ENCODE peak calls at places on chromosomes 1 and 21, in six cellular contexts. One of them, this sample, is unnamed.

GRCh38 chr1:94633051-94633450 is 91.5 kb upstream of the F3 start:
- DNase-seq in lung: no peak
- DNase-seq in tibial artery: no peak
- DNase-seq in stomach: no peak
- DNase-seq in H1: no peak
- DNase-seq in tibial nerve: no peak
- DNase-seq in this sample: no peak

GRCh38 chr1:21072721-21073120 is 104.0 kb downstream of the EIF4G3 start:
- DNase-seq in lung: no peak
- DNase-seq in stomach: no peak
- DNase-seq in H1: no peak
- DNase-seq in tibial nerve: no peak
- DNase-seq in tibial artery: no peak
- DNase-seq in this sample: no peak

GRCh38 chr1:198101716-198102453 is 54.9 kb upstream of the NEK7 start:
- DNase-seq in H1: no peak
- DNase-seq in tibial artery: no peak
- DNase-seq in lung: no peak
- DNase-seq in tibial nerve: no peak
- DNase-seq in stomach: no peak
- DNase-seq in this sample: no peak

GRCh38 chr1:158407092-158407491 is 7.8 kb upstream of the OR10T2 start:
- DNase-seq in lung: no peak
- DNase-seq in tibial nerve: no peak
- DNase-seq in H1: no peak
- DNase-seq in tibial artery: no peak
- DNase-seq in stomach: no peak
- DNase-seq in this sample: no peak

GRCh38 chr1:168520832-168521231 is 23.0 kb downstream of the XCL2 start:
- DNase-seq in tibial artery: no peak
- DNase-seq in lung: no peak
- DNase-seq in tibial nerve: no peak
- DNase-seq in stomach: no peak
- DNase-seq in H1: no peak
- DNase-seq in this sample: no peak

GRCh38 chr21:34840693-34841092 is 171.9 kb downstream of the CLIC6 start:
- DNase-seq in stomach: no peak
- DNase-seq in H1: no peak
- DNase-seq in tibial artery: no peak
- DNase-seq in tibial nerve: no peak
- DNase-seq in lung: no peak
- DNase-seq in this sample: no peak

GRCh38 chr1:3231826-3232225 is 162.8 kb downstream of the PRDM16 start:
- DNase-seq in H1: no peak
- DNase-seq in stomach: no peak
- DNase-seq in tibial artery: no peak
- DNase-seq in lung: no peak
- DNase-seq in tibial nerve: no peak
- DNase-seq in this sample: no peak

GRCh38 chr21:37800496-37801061 is 115.7 kb downstream of the KCNJ6 start:
- DNase-seq in lung: no peak
- DNase-seq in tibial artery: no peak
- DNase-seq in tibial nerve: no peak
- DNase-seq in H1: no peak
- DNase-seq in stomach: no peak
- DNase-seq in this sample: no peak

GRCh38 chr1:54870869-54871268 is 16.1 kb downstream of the DHCR24 start:
- DNase-seq in H1: no peak
- DNase-seq in tibial artery: no peak
- DNase-seq in tibial nerve: no peak
- DNase-seq in stomach: no peak
- DNase-seq in lung: no peak
- DNase-seq in this sample: no peak

GRCh38 chr1:156342556-156342955 is 4.2 kb downstream of the TSACC start:
- DNase-seq in tibial artery: no peak
- DNase-seq in tibial nerve: no peak
- DNase-seq in H1: no peak
- DNase-seq in stomach: no peak
- DNase-seq in lung: no peak
- DNase-seq in this sample: no peak

GRCh38 chr1:228236744-228237143 is 28.9 kb downstream of the OBSCN start:
- DNase-seq in H1: no peak
- DNase-seq in tibial nerve: no peak
- DNase-seq in lung: no peak
- DNase-seq in stomach: peak
- DNase-seq in tibial artery: no peak
- DNase-seq in this sample: peak

GRCh38 chr1:7470904-7471638 is 300.0 kb upstream of the VAMP3 start:
- DNase-seq in H1: no peak
- DNase-seq in tibial nerve: peak
- DNase-seq in lung: peak
- DNase-seq in tibial artery: peak
- DNase-seq in stomach: peak
- DNase-seq in this sample: peak

GRCh38 chr1:23673086-23673813 is 18.4 kb upstream of the RPL11 start:
- DNase-seq in tibial nerve: no peak
- DNase-seq in lung: no peak
- DNase-seq in H1: peak
- DNase-seq in tibial artery: no peak
- DNase-seq in stomach: peak
- DNase-seq in this sample: peak

GRCh38 chr1:56626546-56626945 is 18.6 kb upstream of the PRKAA2 start:
- DNase-seq in lung: no peak
- DNase-seq in tibial artery: no peak
- DNase-seq in tibial nerve: no peak
- DNase-seq in stomach: no peak
- DNase-seq in H1: no peak
- DNase-seq in this sample: no peak

GRCh38 chr1:241749041-241749798 is 97.1 kb downstream of the WDR64 start:
- DNase-seq in stomach: no peak
- DNase-seq in tibial artery: no peak
- DNase-seq in tibial nerve: no peak
- DNase-seq in lung: no peak
- DNase-seq in H1: no peak
- DNase-seq in this sample: no peak
- H3K4me3 ChIP-seq in stomach: no peak
- H3K4me3 ChIP-seq in tibial artery: peak
- H3K4me3 ChIP-seq in tibial nerve: no peak
- H3K4me3 ChIP-seq in lung: no peak
- H3K4me3 ChIP-seq in H1: no peak
- H3K4me3 ChIP-seq in this sample: no peak

GRCh38 chr1:75725861-75726361 is 1.4 kb downstream of the ACADM start:
- DNase-seq in lung: no peak
- DNase-seq in tibial nerve: no peak
- DNase-seq in stomach: peak
- DNase-seq in H1: no peak
- DNase-seq in tibial artery: no peak
- DNase-seq in this sample: peak
- H3K4me3 ChIP-seq in lung: no peak
- H3K4me3 ChIP-seq in tibial nerve: peak
- H3K4me3 ChIP-seq in stomach: peak
- H3K4me3 ChIP-seq in H1: peak
- H3K4me3 ChIP-seq in tibial artery: peak
- H3K4me3 ChIP-seq in this sample: no peak

GRCh38 chr1:91768120-91768519 is 117.8 kb downstream of the TGFBR3 start:
- DNase-seq in H1: no peak
- DNase-seq in lung: no peak
- DNase-seq in stomach: no peak
- DNase-seq in tibial nerve: no peak
- DNase-seq in tibial artery: no peak
- DNase-seq in this sample: no peak

GRCh38 chr1:91764471-91765115 is 121.4 kb downstream of the TGFBR3 start:
- DNase-seq in H1: peak
- DNase-seq in stomach: no peak
- DNase-seq in tibial nerve: no peak
- DNase-seq in tibial artery: no peak
- DNase-seq in lung: no peak
- DNase-seq in this sample: no peak

GRCh38 chr1:91765293-91765692 is 120.7 kb downstream of the TGFBR3 start:
- DNase-seq in tibial artery: no peak
- DNase-seq in lung: no peak
- DNase-seq in stomach: no peak
- DNase-seq in tibial nerve: no peak
- DNase-seq in H1: no peak
- DNase-seq in this sample: no peak

GRCh38 chr1:91766883-91767282 is 119.1 kb downstream of the TGFBR3 start:
- DNase-seq in tibial nerve: no peak
- DNase-seq in tibial artery: no peak
- DNase-seq in stomach: no peak
- DNase-seq in H1: no peak
- DNase-seq in lung: no peak
- DNase-seq in this sample: no peak

GRCh38 chr1:91765880-91766443 is 120.0 kb downstream of the TGFBR3 start:
- DNase-seq in stomach: no peak
- DNase-seq in tibial artery: no peak
- DNase-seq in lung: no peak
- DNase-seq in H1: no peak
- DNase-seq in tibial nerve: no peak
- DNase-seq in this sample: no peak
- H3K4me3 ChIP-seq in stomach: no peak
- H3K4me3 ChIP-seq in tibial artery: no peak
- H3K4me3 ChIP-seq in lung: no peak
- H3K4me3 ChIP-seq in H1: no peak
- H3K4me3 ChIP-seq in tibial nerve: no peak
- H3K4me3 ChIP-seq in this sample: no peak

GRCh38 chr21:20998886-20999285 is 677 bp downstream of the NCAM2 start:
- DNase-seq in tibial nerve: no peak
- DNase-seq in tibial artery: no peak
- DNase-seq in H1: no peak
- DNase-seq in stomach: no peak
- DNase-seq in lung: no peak
- DNase-seq in this sample: no peak
- H3K4me3 ChIP-seq in tibial nerve: peak
- H3K4me3 ChIP-seq in tibial artery: peak
- H3K4me3 ChIP-seq in H1: peak
- H3K4me3 ChIP-seq in stomach: peak
- H3K4me3 ChIP-seq in lung: no peak
- H3K4me3 ChIP-seq in this sample: no peak

This sample was measured in thyroid gland.